ENCODE peak calls at places on chromosome 13, in seven cellular contexts. D is left ventricle myocardium inferior; C is AG09309; I is AG04450; J is lower leg skin; U is CD8-positive, alpha-beta T cell; B is body of pancreas. P is an unnamed sample.

GRCh38 chr13:79241697-79242096 is 164.4 kb downstream of the RBM26 start:
- DNase-seq in C (no peak), U (no peak), J (no peak), D (no peak), I (no peak), B (no peak), P (no peak)

GRCh38 chr13:26531751-26532150 is 25.7 kb upstream of the WASF3 start:
- DNase-seq in C (no peak), I (no peak), U (no peak), D (no peak), J (no peak), B (no peak), P (no peak)

GRCh38 chr13:29457299-29457698 is 138.2 kb downstream of the SLC7A1 start:
- DNase-seq in C (peak), J (no peak), B (no peak), D (no peak), I (no peak), U (no peak), P (peak)

GRCh38 chr13:97567510-97568243 is 133.7 kb downstream of the RAP2A start:
- DNase-seq in I (no peak), J (peak), D (no peak), C (no peak), U (no peak), B (peak), P (no peak)

GRCh38 chr13:28494537-28494860 is 429 bp downstream of the FLT1 start:
- DNase-seq in D (no peak), B (no peak), U (no peak), I (no peak), J (no peak), C (no peak), P (no peak)

GRCh38 chr13:37617162-37617561 is 18.6 kb upstream of the POSTN start:
- DNase-seq in B (no peak), U (no peak), D (no peak), C (peak), I (no peak), J (no peak), P (peak)

GRCh38 chr13:40508112-40508511 is 158.3 kb downstream of the FOXO1 start:
- DNase-seq in J (no peak), I (no peak), U (no peak), B (peak), C (peak), D (no peak), P (peak)

GRCh38 chr13:50484472-50485113 is 358.9 kb downstream of the DLEU7 start:
- DNase-seq in U (no peak), I (no peak), C (no peak), J (no peak), D (no peak), B (no peak), P (no peak)

GRCh38 chr13:60165391-60166099 is 1.8 kb upstream of the DIAPH3 start:
- DNase-seq in U (no peak), J (no peak), D (no peak), B (peak), I (peak), C (no peak), P (no peak)

GRCh38 chr13:88303157-88303556 is 632.0 kb downstream of the SLITRK5 start:
- DNase-seq in B (no peak), J (no peak), C (no peak), D (no peak), U (no peak), I (no peak), P (no peak)

GRCh38 chr13:112066624-112067004 is 335 bp upstream of the SOX1 start:
- DNase-seq in C (no peak), D (peak), I (no peak), B (peak), J (peak), U (peak), P (peak)

GRCh38 chr13:112067871-112068305 is 939 bp downstream of the SOX1 start:
- DNase-seq in U (no peak), I (no peak), C (no peak), J (no peak), D (no peak), B (no peak), P (no peak)

GRCh38 chr13:112065867-112066623 is 904 bp upstream of the SOX1 start:
- DNase-seq in U (no peak), J (peak), I (no peak), B (no peak), C (no peak), D (no peak), P (no peak)

GRCh38 chr13:112068531-112069062 is 1.6 kb downstream of the SOX1 start:
- DNase-seq in I (no peak), B (no peak), D (no peak), U (no peak), J (no peak), C (no peak), P (no peak)

GRCh38 chr13:112067121-112067741 is at the start of gene SOX1:
- DNase-seq in J (no peak), I (no peak), B (no peak), U (no peak), C (no peak), D (no peak), P (no peak)
- H3K4me3 ChIP-seq in J (no peak), I (no peak), B (no peak), U (peak), C (no peak), D (peak), P (peak)

GRCh38 chr13:44738463-44738862 is 162.3 kb upstream of the TSC22D1 start:
- DNase-seq in U (no peak), D (no peak), J (no peak), C (no peak), B (no peak), I (no peak), P (no peak)
- TF ChIP-seq CTCF in U (no peak), D (no peak), J (no peak), C (no peak), B (no peak), I (no peak), P (no peak)

GRCh38 chr13:43307921-43308433 is 284.6 kb downstream of the DNAJC15 start:
- DNase-seq in D (peak), J (peak), I (peak), B (peak), C (peak), U (no peak), P (peak)
- H3K4me3 ChIP-seq in D (no peak), J (no peak), I (no peak), B (no peak), C (no peak), U (no peak), P (no peak)

GRCh38 chr13:110354209-110354627 is 47.1 kb downstream of the COL4A2 start:
- DNase-seq in C (no peak), D (no peak), B (no peak), J (no peak), U (no peak), I (no peak), P (no peak)

GRCh38 chr13:110353339-110353977 is 46.4 kb downstream of the COL4A2 start:
- DNase-seq in J (no peak), I (no peak), U (no peak), C (no peak), D (no peak), B (no peak), P (no peak)

GRCh38 chr13:110351636-110352420 is 44.7 kb downstream of the COL4A2 start:
- DNase-seq in B (no peak), U (no peak), C (no peak), I (no peak), D (no peak), J (peak), P (no peak)

GRCh38 chr13:110354715-110355473 is 47.8 kb downstream of the COL4A2 start:
- DNase-seq in C (no peak), D (no peak), B (peak), U (no peak), J (peak), I (no peak), P (no peak)

GRCh38 chr13:110352735-110353134 is 45.7 kb downstream of the COL4A2 start:
- DNase-seq in U (no peak), C (no peak), I (no peak), B (no peak), J (peak), D (no peak), P (no peak)
- TF ChIP-seq CTCF in U (no peak), C (no peak), I (peak), B (no peak), J (no peak), D (no peak), P (no peak)

DNA sequence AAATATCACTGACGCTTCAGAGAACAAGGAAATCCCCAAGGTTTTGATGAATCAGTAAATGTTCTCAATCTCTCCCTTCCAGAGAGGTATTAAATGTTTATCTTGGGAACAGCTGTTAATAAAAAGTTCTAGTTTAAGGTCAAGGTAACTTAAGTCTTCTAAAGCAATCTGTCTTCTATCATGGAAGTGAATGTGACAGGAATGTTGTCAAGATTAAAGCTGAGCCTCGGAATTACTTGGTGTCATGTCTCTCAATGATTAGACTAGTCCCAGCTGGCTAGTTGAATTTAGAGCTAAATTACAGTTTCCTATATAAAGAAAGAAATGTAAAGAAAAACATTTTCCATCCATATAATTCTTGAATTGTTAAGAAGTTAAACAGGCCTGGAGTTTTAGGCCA is 23.4 kb downstream of the ESD start:
- DNase-seq in B (no peak), J (no peak), C (no peak), U (no peak), I (no peak), D (no peak), P (no peak)
- H3K4me3 ChIP-seq in B (no peak), J (no peak), C (no peak), U (no peak), I (no peak), D (no peak), P (no peak)

GRCh38 chr13:39417131-39417530 is 185.9 kb downstream of the LHFPL6 start:
- DNase-seq in I (no peak), B (no peak), J (no peak), D (no peak), C (no peak), U (no peak), P (no peak)

GRCh38 chr13:39419068-39419467 is 183.9 kb downstream of the LHFPL6 start:
- DNase-seq in C (no peak), D (no peak), B (no peak), U (no peak), J (no peak), I (no peak), P (no peak)

GRCh38 chr13:39418424-39418823 is 184.6 kb downstream of the LHFPL6 start:
- DNase-seq in I (no peak), C (no peak), B (no peak), D (no peak), U (no peak), J (no peak), P (no peak)

GRCh38 chr13:39417643-39418042 is 185.3 kb downstream of the LHFPL6 start:
- DNase-seq in I (no peak), C (no peak), J (no peak), B (no peak), U (no peak), D (no peak), P (peak)

GRCh38 chr13:39419866-39420265 is 183.1 kb downstream of the LHFPL6 start:
- DNase-seq in B (no peak), J (no peak), U (no peak), C (no peak), D (no peak), I (no peak), P (no peak)
- TF ChIP-seq CTCF in B (no peak), J (no peak), U (no peak), C (no peak), D (no peak), I (no peak), P (no peak)

GRCh38 chr13:102294407-102295018 is 107.3 kb downstream of the FGF14 start:
- DNase-seq in I (no peak), D (no peak), J (no peak), B (no peak), C (no peak), U (no peak), P (no peak)
- H3K4me3 ChIP-seq in I (no peak), D (no peak), J (no peak), B (no peak), C (no peak), U (no peak), P (no peak)

GRCh38 chr13:91347212-91347995 is at the start of gene MIR17HG:
- DNase-seq in B (peak), C (peak), J (peak), I (no peak), U (peak), D (peak), P (peak)

GRCh38 chr13:91346848-91347211 is 657 bp upstream of the MIR17HG start:
- DNase-seq in J (no peak), B (peak), C (no peak), I (no peak), U (peak), D (no peak), P (no peak)

GRCh38 chr13:91349992-91350911 is 2.8 kb downstream of the MIR17HG start:
- DNase-seq in D (no peak), J (no peak), C (no peak), I (no peak), B (no peak), U (no peak), P (no peak)

GRCh38 chr13:91348906-91349435 is 1.5 kb downstream of the MIR17HG start:
- DNase-seq in C (peak), I (peak), J (peak), D (peak), B (peak), U (peak), P (peak)

DNA sequence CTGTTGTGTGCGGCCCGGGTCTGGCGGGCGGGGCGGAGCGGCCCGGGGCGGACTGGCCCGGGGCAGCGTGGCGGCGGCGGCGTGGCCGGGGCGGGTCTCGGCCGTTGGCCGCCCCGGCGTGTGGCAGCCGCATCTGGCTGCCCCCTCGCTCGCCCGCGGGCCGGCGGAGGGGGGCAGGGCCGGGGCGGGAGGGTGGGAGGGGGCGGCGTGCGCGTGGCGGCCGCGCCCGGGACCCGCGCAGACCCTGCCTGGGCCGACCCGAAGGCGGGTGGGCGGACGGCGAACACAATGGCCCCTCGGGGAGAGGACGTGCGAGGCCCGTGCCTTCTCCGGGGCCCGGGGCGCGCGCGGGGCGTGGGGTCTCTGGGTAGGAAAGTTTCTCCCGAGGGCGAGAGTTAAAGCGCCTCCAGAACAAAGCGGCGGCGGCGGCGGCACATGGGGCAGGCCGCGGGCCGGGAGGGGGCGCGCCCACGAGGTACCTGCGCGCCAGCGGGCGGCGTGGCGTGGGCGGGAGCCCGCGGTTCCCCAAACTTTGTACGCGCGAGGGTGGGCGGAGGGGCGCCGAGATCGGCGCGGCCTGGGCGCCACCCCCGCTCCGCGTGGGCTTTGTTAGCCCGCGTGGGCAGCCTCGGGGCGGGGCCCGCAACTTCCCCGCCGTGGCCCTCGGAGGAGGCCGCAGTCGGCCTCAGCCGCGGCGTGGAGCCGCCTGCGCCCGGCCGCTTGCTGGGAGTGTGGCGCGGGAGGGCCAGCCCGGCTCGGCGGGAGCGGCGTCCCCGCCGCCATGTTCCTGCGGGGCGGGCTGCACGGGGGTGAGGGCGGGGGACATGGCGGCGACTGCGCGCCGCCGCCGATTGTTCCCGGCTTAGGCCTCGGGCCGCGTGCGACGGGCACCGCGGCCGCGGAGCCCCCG is 764 bp downstream of the MIR17HG start:
- DNase-seq in U (peak), B (peak), J (peak), C (no peak), D (peak), I (no peak), P (no peak)
- TF ChIP-seq CTCF in U (no peak), B (no peak), J (no peak), C (no peak), D (peak), I (no peak), P (no peak)

GRCh38 chr13:51625555-51626345 is 41.5 kb downstream of the WDFY2 start:
- DNase-seq in I (no peak), J (no peak), U (no peak), C (no peak), D (no peak), B (peak), P (peak)

GRCh38 chr13:51624207-51624606 is 39.9 kb downstream of the WDFY2 start:
- DNase-seq in I (no peak), U (no peak), J (no peak), C (no peak), D (no peak), B (no peak), P (no peak)

GRCh38 chr13:51623473-51623872 is 39.2 kb downstream of the WDFY2 start:
- DNase-seq in J (no peak), C (no peak), U (no peak), D (no peak), B (no peak), I (no peak), P (no peak)

GRCh38 chr13:51626749-51627148 is 42.5 kb downstream of the WDFY2 start:
- DNase-seq in I (no peak), J (no peak), B (peak), D (no peak), U (no peak), C (no peak), P (no peak)

DNA sequence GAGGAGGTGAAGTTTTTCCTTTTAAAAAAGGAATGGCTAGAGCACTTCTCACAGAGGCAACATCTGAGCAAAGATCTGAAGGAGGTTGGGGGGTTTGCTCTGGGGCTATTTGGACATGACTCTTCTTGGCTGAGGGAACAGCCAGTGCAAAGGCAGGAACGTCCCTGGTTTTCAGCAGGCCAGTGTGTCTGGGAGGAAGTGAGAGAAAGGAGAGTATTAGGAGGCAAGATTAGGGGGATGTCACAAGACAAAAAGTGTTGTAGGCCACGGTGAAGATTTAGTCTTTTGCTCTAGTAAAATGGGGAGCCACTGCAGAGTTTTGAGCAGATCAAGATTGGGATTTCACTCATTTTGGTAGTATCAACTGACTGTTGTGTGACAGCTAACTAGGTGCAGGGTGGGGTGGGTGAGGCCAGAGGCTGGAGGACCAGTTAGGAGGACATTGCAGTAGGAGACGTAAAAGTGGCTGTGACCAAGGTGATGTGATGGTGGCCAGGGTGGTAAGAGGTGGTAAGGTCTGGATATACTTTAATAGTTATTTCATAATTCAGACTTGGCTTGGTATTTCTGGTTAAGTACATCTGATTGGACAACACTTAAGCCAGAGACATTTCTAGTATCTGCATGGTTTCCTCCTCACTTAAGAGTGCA is 40.6 kb downstream of the WDFY2 start:
- DNase-seq in C (no peak), U (no peak), D (no peak), J (no peak), I (no peak), B (no peak), P (no peak)
- H3K4me3 ChIP-seq in C (no peak), U (no peak), D (no peak), J (no peak), I (no peak), B (no peak), P (no peak)